ENCODE peak calls at places on chromosome 4, in five cellular contexts. F, J, U, R and K are unnamed samples.

GRCh38 chr4:80989921-80990544 is 40.5 kb upstream of the BMP3 start:
- DNase-seq in F (no peak), J (no peak), U (peak; percentile 5), R (no peak), K (no peak)

GRCh38 chr4:187084696-187085095 is 361.0 kb upstream of the FAT1 start:
- DNase-seq in F (no peak), J (no peak), U (no peak), R (no peak), K (no peak)

GRCh38 chr4:121898150-121898549 is 27.9 kb upstream of the BBS7 start:
- DNase-seq in F (no peak), J (no peak), U (no peak), R (no peak), K (no peak)

GRCh38 chr4:102344520-102344954 is 745 bp downstream of the SLC39A8 start:
- DNase-seq in F (peak; percentile 58), J (peak; percentile 66), U (peak; percentile 84), R (peak; percentile 84), K (peak; percentile 75)

GRCh38 chr4:183342541-183343533 is 20.6 kb upstream of the CLDN24 start:
- DNase-seq in F (peak; percentile 17), J (no peak), U (peak; percentile 48), R (peak; percentile 71), K (no peak)

GRCh38 chr4:92198711-92199110 is 105.1 kb upstream of the GRID2 start:
- DNase-seq in F (no peak), J (no peak), U (no peak), R (no peak), K (no peak)

GRCh38 chr4:169040559-169041261 is 30.7 kb upstream of the CBR4 start:
- DNase-seq in F (peak; percentile 68), J (no peak), U (no peak), R (no peak), K (no peak)

GRCh38 chr4:66930216-66930615 is 615.1 kb downstream of the CENPC start:
- DNase-seq in F (no peak), J (no peak), U (no peak), R (no peak), K (no peak)

GRCh38 chr4:83639849-83640493 is 104.1 kb downstream of the GPAT3 start:
- DNase-seq in F (peak; percentile 56), J (peak; percentile 59), U (peak; percentile 47), R (no peak), K (no peak)

GRCh38 chr4:150510176-150510875 is 71.6 kb upstream of the MAB21L2 start:
- DNase-seq in F (no peak), J (no peak), U (no peak), R (no peak), K (no peak)

GRCh38 chr4:17561195-17561909 is 15.6 kb upstream of the LAP3 start:
- DNase-seq in F (no peak), J (no peak), U (peak; percentile 63), R (no peak), K (no peak)

GRCh38 chr4:184100297-184100885 is 117.3 kb downstream of the ENPP6 start:
- DNase-seq in F (peak; percentile 58), J (no peak), U (peak; percentile 93), R (no peak), K (no peak)

DNA sequence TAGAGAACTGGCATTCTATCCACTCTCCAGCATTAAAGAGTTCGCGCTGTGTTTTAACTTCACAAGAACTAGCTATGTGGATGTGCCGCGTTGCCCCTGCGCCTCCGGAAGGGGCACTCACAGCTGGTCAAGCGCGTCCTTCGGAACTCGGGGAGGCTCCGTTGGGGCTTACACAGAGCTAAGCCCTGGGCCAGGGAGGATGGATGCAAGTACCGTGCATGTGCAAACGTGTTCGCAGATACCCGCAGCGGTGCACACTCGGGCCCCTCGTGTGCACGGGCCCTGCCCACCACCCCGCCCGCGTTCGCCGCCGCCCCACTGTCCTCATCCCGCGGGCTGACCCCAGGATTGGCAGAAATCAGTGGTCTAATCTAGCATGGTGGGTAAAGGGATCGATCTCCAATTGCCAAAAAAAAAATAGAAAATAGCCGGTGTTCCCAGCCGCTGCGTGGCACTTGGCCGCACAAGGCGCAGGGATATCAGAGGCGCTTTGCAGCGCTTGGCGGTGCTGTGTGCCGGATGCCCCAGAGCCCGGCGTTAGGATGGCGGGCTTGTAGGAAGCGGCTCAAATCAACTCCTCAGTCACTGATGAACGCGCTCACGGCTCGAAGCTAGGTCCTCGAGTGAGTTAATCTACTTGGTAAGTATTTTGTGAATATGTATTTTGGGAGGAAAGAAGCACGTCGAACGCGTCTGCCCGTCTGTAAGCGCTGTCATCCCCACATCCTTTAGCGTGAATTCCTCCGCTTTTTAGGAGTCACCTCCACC is 988 bp upstream of the PCDH10 start:
- DNase-seq in F (no peak), J (no peak), U (peak; percentile 46), R (peak; percentile 71), K (peak; percentile 67)
- TF ChIP-seq EP300 in F (no peak), J (no peak), U (no peak), R (no peak), K (no peak)

DNA sequence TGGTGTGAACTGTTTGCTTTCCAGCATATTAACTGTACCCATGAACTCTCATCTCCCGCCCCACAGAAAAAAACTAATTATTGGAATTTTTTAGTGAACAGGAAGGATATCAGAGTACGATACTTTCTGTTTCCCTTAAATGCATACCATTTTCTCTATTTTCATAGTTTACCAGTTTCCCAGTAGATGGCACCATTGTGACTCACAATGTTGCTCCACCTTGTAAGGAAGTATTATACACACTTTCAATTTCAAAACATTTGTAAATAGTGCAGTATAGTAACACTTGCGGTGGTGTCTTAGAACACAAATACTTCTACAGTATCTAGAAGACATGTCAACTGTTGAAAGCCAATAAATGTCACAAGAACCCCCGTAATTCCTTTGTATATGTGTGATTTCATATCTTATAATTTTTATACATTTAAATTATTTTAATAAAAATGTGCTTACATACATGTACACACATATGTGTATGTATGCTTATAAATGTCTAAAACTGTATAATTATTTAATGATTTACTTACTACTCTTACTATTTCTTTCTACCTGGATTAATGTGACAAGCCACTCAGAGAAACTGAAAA is 167.3 kb downstream of the SLIT2 start:
- DNase-seq in F (no peak), J (no peak), U (peak; percentile 27), R (no peak), K (no peak)
- TF ChIP-seq POLR2AphosphoS5 in F (no peak), J (no peak), U (no peak), R (no peak), K (no peak)

DNA sequence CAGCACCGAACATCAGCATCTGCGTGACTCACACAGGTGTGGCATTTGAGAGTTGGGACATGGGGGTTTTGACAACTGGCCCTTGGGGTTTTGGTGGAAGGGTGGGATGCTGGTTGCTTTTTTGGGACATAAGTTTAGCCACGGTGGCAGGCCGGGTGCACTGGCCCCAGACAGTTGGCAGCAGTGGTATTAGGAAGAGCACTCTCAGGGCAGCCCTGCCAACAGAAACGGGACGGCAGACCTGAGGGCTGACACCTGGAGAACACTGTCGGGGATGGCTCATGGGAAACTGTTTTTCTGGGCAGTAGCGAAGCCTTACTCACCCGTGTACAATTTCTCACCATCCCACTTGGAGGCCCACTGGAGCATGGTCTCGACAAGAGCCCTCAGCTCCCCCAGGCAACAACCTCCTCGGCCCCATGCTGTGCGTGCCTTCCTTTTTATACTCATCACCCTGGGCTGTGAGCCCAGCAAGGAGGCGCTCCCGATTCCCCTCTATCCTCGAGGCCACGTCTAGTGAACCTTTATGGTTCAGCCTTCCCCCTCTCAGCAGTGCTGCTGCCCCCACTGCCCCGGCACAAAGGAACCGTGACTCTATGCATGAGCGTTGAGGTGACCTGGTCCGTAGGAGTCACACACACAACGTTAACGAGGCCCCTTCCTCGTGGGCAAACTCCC is 30.6 kb downstream of the WDR1 start:
- DNase-seq in F (no peak), J (no peak), U (peak; percentile 10), R (no peak), K (peak; percentile 46)
- H3K4me1 ChIP-seq in F (peaks cover 47% of the 10 kb centered on the region), J (peaks cover 15% of the 10 kb centered on the region), U (peaks cover 12% of the 10 kb centered on the region), R (peaks cover 31% of the 10 kb centered on the region), K (peaks cover 26% of the 10 kb centered on the region)

GRCh38 chr4:129971419-129971818 is 875.5 kb downstream of the C4orf33 start:
- DNase-seq in F (no peak), J (no peak), U (no peak), R (no peak), K (no peak)
- TF ChIP-seq EP300 in F (no peak), J (no peak), U (no peak), R (no peak), K (no peak)

GRCh38 chr4:77146426-77147399 is 10.3 kb upstream of the CCNG2 start:
- DNase-seq in F (no peak), J (no peak), U (no peak), R (no peak), K (no peak)
- TF ChIP-seq POLR2AphosphoS5 in F (no peak), J (no peak), U (no peak), R (no peak), K (no peak)